ENCODE peak calls at places on chromosomes 11 and 22, in four cellular contexts. D, V, P and T are unnamed samples. For H3K4me1, the result is how much of the 10 kb centered on the place peaks cover.

GRCh38 chr11:33045551-33046255 is 6.3 kb downstream of the TCP11L1 start:
- DNase-seq in D (no peak), V (no peak), P (no peak), T (no peak)

GRCh38 chr11:10930961-10931760 is 73.3 kb upstream of the ZBED5 start:
- DNase-seq in D (peak), V (peak), P (peak), T (peak)

GRCh38 chr11:106670069-106670468 is 348.2 kb downstream of the GUCY1A2 start:
- DNase-seq in D (no peak), V (no peak), P (no peak), T (no peak)

GRCh38 chr11:25981998-25982397 is 349.9 kb upstream of the ANO3 start:
- DNase-seq in D (no peak), V (no peak), P (no peak), T (no peak)

GRCh38 chr11:46826310-46827044 is 19.6 kb downstream of the CKAP5 start:
- DNase-seq in D (peak), V (peak), P (peak), T (peak)

GRCh38 chr11:44162662-44163061 is 67.2 kb downstream of the EXT2 start:
- DNase-seq in D (no peak), V (no peak), P (no peak), T (no peak)

GRCh38 chr11:69892986-69893555 is 73.9 kb upstream of the FGF3 start:
- DNase-seq in D (no peak), V (no peak), P (peak), T (peak)

GRCh38 chr22:35275580-35275979 is 18.3 kb downstream of the HMGXB4 start:
- DNase-seq in D (no peak), V (no peak), P (no peak), T (no peak)

GRCh38 chr11:1628506-1629325 is 859 bp upstream of the KRTAP5-5 start:
- DNase-seq in D (no peak), V (no peak), P (no peak), T (no peak)

GRCh38 chr11:103109818-103110388 is 677 bp downstream of the DYNC2H1 start:
- DNase-seq in D (peak), V (no peak), P (no peak), T (peak)

GRCh38 chr11:111676878-111677585 is 74.8 kb downstream of the SIK2 start:
- DNase-seq in D (no peak), V (no peak), P (no peak), T (no peak)

GRCh38 chr11:123187221-123187620 is 7.8 kb downstream of the CLMP start:
- DNase-seq in D (no peak), V (no peak), P (no peak), T (no peak)

GRCh38 chr11:65396769-65397745 is 10.6 kb downstream of the FRMD8 start:
- DNase-seq in D (no peak), V (no peak), P (no peak), T (no peak)

GRCh38 chr11:110469101-110469500 is 39.4 kb downstream of the FDX1 start:
- DNase-seq in D (no peak), V (no peak), P (no peak), T (no peak)

GRCh38 chr11:17519486-17519885 is 24.7 kb downstream of the USH1C start:
- DNase-seq in D (no peak), V (no peak), P (no peak), T (no peak)

GRCh38 chr22:24465566-24465965 is 29.6 kb upstream of the UPB1 start:
- DNase-seq in D (no peak), V (no peak), P (no peak), T (no peak)

GRCh38 chr22:37910863-37911262 is 4.8 kb downstream of the MICALL1 start:
- DNase-seq in D (peak), V (no peak), P (no peak), T (no peak)
- H3K4me1 ChIP-seq in D (under half), V (under half), P (under half), T (under half)

GRCh38 chr22:31956360-31956759 is 12.0 kb downstream of the YWHAH start:
- DNase-seq in D (no peak), V (no peak), P (no peak), T (no peak)
- H3K27ac ChIP-seq in D (no peak), V (no peak), P (no peak), T (no peak)

GRCh38 chr11:68269414-68270081 is 2.2 kb downstream of the C11orf24 start:
- DNase-seq in D (no peak), V (no peak), P (no peak), T (no peak)
- H3K4me1 ChIP-seq in D (under half), V (under half), P (under half), T (under half)

GRCh38 chr22:45083659-45084305 is 74.0 kb upstream of the PHF21B start:
- DNase-seq in D (no peak), V (no peak), P (no peak), T (no peak)
- H3K27ac ChIP-seq in D (no peak), V (no peak), P (no peak), T (no peak)

DNA sequence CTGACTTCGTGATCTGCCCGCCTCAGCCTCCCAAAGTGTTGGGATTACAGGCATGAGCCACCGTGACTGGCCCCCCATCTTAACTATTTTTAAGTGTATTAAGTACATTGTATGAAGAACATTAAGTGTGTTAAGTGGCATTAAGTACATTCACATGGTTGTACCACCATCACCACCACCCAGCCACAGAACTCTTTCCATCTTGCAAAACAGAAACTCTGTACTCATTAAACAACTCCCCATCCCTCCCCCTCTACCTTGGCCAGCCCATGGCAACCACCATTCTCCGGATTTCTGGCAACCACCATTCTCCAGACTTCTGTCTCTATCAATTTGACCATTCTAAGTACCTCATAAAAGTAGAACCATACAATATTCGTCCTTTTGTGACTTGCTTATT is 17.8 kb upstream of the PEX26 start:
- DNase-seq in D (no peak), V (no peak), P (peak), T (no peak)
- H3K4me1 ChIP-seq in D (under half), V (under half), P (under half), T (under half)

GRCh38 chr11:115129771-115130306 is 374.4 kb downstream of the CADM1 start:
- DNase-seq in D (no peak), V (no peak), P (no peak), T (no peak)

GRCh38 chr11:115127790-115128189 is 376.4 kb downstream of the CADM1 start:
- DNase-seq in D (no peak), V (no peak), P (no peak), T (no peak)

GRCh38 chr11:115126092-115126491 is 378.1 kb downstream of the CADM1 start:
- DNase-seq in D (no peak), V (no peak), P (no peak), T (no peak)

GRCh38 chr11:115126515-115127208 is 377.6 kb downstream of the CADM1 start:
- DNase-seq in D (no peak), V (no peak), P (no peak), T (no peak)

DNA sequence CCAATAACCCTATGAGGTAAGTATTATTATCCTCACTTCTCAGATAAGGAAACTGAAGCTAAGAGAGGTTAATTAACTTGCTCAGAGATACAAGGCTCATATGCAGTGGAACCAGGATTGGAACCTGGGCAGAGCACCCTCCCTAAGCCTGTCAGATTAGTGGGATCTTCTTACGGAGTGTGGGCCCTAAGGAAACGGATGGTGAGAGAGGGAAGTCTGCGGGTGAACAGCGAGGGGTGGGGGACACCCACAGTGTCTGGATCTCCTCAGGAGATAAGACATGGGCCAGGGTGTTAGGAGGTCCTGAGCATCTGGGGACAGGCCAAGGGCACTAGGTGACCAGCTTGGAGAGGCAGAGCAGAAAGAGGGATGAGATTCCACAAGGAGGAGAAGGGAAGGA is 376.0 kb downstream of the CADM1 start:
- DNase-seq in D (no peak), V (no peak), P (no peak), T (no peak)
- H3K27ac ChIP-seq in D (no peak), V (no peak), P (no peak), T (no peak)

DNA sequence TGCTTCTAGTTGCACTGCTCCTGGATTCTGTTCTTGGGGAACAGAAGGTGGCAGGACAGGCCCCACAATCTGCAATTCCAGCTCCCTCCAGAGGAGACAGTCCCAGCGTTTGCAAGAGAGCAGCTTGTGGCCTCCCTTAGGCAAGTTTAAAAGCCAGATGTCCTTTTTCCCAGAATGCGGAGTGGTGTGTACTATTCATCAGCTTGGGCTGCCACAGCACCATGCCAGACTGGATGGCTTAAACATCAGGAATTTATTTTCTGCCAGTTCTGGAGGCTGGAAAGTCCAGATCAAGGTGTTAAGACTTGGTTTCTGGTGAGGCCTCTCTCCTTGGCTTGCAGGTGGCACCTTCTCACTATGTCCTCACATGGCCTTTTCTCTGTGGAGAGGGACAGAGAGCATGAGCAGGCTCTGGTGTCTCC is 11.7 kb downstream of the MIAT start:
- DNase-seq in D (no peak), V (no peak), P (no peak), T (no peak)
- H3K4me1 ChIP-seq in D (under half), V (under half), P (under half), T (under half)

DNA sequence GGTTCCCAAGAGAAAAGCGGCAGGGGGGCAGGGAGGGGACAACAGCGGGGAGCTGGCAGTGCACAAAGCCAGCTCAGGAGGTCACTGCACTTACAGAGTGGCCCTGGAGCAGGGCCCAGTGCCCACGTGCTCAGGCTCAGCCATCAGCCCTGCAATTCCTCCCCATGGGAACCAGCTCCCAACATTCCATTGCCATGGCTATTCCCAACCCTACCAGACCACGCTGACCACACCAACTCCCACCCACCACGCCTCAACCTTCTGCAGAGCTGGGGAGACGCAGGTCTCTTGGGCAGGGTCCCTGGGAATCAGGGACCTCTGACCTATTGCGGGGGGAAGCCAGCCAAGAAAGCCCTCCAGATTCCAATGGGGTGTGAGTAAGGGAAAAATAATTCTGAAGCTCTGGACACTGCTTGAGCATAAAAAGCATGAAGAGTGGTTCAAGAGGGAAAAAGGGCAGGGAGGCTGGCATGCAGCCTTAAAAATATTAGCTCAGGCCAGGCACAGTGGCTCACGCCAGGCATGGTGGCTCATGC is 38.3 kb upstream of the TFIP11 start:
- DNase-seq in D (no peak), V (no peak), P (peak), T (peak)
- H3K27ac ChIP-seq in D (no peak), V (peak), P (peak), T (peak)

GRCh38 chr22:30249049-30250038 is 2.8 kb upstream of the LIF start:
- DNase-seq in D (peak), V (peak), P (no peak), T (peak)
- H3K4me1 ChIP-seq in D (under half), V (under half), P (under half), T (under half)

GRCh38 chr11:12218909-12219308 is 108.5 kb downstream of the MICAL2 start:
- DNase-seq in D (no peak), V (no peak), P (no peak), T (no peak)
- H3K27ac ChIP-seq in D (peak), V (peak), P (peak), T (no peak)